ENCODE peak calls at places on chromosome 12, in four cellular contexts. M is adipocyte, F is GM23248, G is mesendoderm. J is an unnamed sample.

GRCh38 chr12:113439606-113440030 is 17.4 kb downstream of the SDSL start:
- DNase-seq in F (peak; percentile 54), M (peak; percentile 70), G (peak; percentile 78), J (peak; percentile 33)

GRCh38 chr12:78181544-78182162 is 351.0 kb downstream of the NAV3 start:
- DNase-seq in M (peak; percentile 68), F (peak; percentile 41), G (peak; percentile 21), J (peak; percentile 21)

GRCh38 chr12:68794653-68795253 is 13.2 kb upstream of the MDM2 start:
- DNase-seq in F (peak; percentile 82), G (no peak), M (peak; percentile 42), J (peak; percentile 61)

GRCh38 chr12:13278249-13278787 is 81.8 kb downstream of the EMP1 start:
- DNase-seq in F (peak; percentile 71), M (peak; percentile 85), G (peak; percentile 74), J (peak; percentile 79)

GRCh38 chr12:104306943-104307654 is 3.6 kb downstream of the EID3 start:
- DNase-seq in F (no peak), M (no peak), G (no peak), J (no peak)

GRCh38 chr12:100127766-100128508 is 14.7 kb downstream of the BLTP3B start:
- DNase-seq in M (peak; percentile 87), F (peak; percentile 78), G (no peak), J (peak; percentile 87)

GRCh38 chr12:103503546-103504480 is 8.0 kb upstream of the C12orf42 start:
- DNase-seq in M (no peak), G (peak; percentile 55), F (no peak), J (no peak)

GRCh38 chr12:94172031-94172430 is 23.7 kb downstream of the PLXNC1 start:
- DNase-seq in M (no peak), F (peak; percentile 10), G (peak; percentile 59), J (peak; percentile 27)

GRCh38 chr12:3152013-3152412 is 74.8 kb downstream of the TSPAN9 start:
- DNase-seq in G (peak; percentile 92), M (no peak), F (peak; percentile 52), J (no peak)

GRCh38 chr12:88453323-88453722 is 126.9 kb downstream of the KITLG start:
- DNase-seq in G (no peak), M (peak; percentile 63), F (peak; percentile 51), J (no peak)

GRCh38 chr12:82415402-82415801 is 57.1 kb downstream of the METTL25 start:
- DNase-seq in F (peak; percentile 46), M (peak; percentile 22), G (no peak), J (peak; percentile 8)

GRCh38 chr12:55443776-55444175 is at the start of gene OR6C2:
- DNase-seq in M (no peak), G (no peak), F (no peak), J (no peak)

GRCh38 chr12:70646850-70647249 is 9.6 kb upstream of the PTPRB start:
- DNase-seq in G (no peak), M (peak; percentile 27), F (peak; percentile 83), J (peak; percentile 31)

GRCh38 chr12:7835116-7835515 is 37.6 kb downstream of the SLC2A14 start:
- DNase-seq in M (no peak), F (no peak), G (no peak), J (no peak)

GRCh38 chr12:11681211-11681610 is 31.7 kb downstream of the ETV6 start:
- DNase-seq in G (no peak), F (no peak), M (no peak), J (no peak)

GRCh38 chr12:14910090-14910915 is 24.6 kb upstream of the MGP start:
- DNase-seq in M (no peak), G (no peak), F (peak; percentile 60), J (peak; percentile 52)

GRCh38 chr12:45928309-45928708 is 62.1 kb downstream of the SCAF11 start:
- DNase-seq in M (no peak), F (no peak), G (no peak), J (no peak)

GRCh38 chr12:132117558-132117875 is 26.6 kb downstream of the DDX51 start:
- DNase-seq in M (no peak), G (peak; percentile 57), F (no peak), J (no peak)

GRCh38 chr12:56028511-56029165 is 7.8 kb downstream of the IKZF4 start:
- DNase-seq in G (no peak), F (peak; percentile 26), M (no peak), J (no peak)

GRCh38 chr12:62792526-62792925 is 142.4 kb downstream of the PPM1H start:
- DNase-seq in F (no peak), G (no peak), M (no peak), J (no peak)
- H3K9ac ChIP-seq in F (no peak overlapping the region), G (peak overlapping the region; percentile 4), M (peak overlapping the region; percentile 62), J (no peak overlapping the region)

GRCh38 chr12:1207276-1207675 is 216.3 kb downstream of the ERC1 start:
- DNase-seq in G (no peak), F (no peak), M (no peak), J (no peak)

GRCh38 chr12:1203735-1204019 is 212.7 kb downstream of the ERC1 start:
- DNase-seq in M (peak; percentile 29), F (no peak), G (no peak), J (no peak)

GRCh38 chr12:1206118-1206734 is 215.2 kb downstream of the ERC1 start:
- DNase-seq in F (no peak), M (no peak), G (no peak), J (no peak)

GRCh38 chr12:1205512-1206060 is 214.6 kb downstream of the ERC1 start:
- DNase-seq in G (no peak), F (peak; percentile 76), M (peak; percentile 35), J (no peak)

DNA sequence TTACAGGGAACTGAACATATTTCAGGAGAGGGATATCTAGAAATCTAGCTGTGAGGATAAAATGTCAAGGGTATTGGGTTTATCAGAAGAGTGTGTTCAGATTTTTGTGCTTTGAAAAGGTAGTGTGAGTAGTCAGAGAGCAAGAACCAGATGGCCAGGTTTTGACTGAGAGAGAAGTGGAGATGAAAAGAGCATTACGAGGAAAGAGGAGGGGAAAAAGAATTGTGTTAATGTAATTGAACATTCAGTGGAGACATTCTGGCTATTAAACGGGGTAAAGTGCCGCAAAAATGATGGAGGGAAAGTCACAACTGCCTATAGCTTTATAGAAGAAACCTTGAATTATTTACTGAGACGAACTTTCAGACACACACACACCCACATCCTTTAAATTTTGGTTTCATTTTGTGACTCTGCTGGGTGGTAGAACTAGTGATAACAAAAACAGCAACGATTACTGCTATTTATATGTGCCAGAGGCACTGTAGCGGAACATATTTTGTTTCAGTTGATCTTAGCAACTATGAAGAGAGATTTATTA is 213.6 kb downstream of the ERC1 start:
- DNase-seq in M (peak; percentile 27), F (peak; percentile 50), G (no peak), J (no peak)
- H3K9ac ChIP-seq in M (peak overlapping the region; percentile 83), F (peak overlapping the region; percentile 77), G (no peak overlapping the region), J (no peak overlapping the region)

GRCh38 chr12:124434364-124434763 is 133.0 kb downstream of the NCOR2 start:
- DNase-seq in M (no peak), G (no peak), F (no peak), J (no peak)
- H3K9ac ChIP-seq in M (no peak overlapping the region), G (peak overlapping the region; percentile 17), F (no peak overlapping the region), J (no peak overlapping the region)

GRCh38 chr12:6204533-6205143 is 4.4 kb downstream of the CD9 start:
- DNase-seq in M (no peak), G (no peak), F (no peak), J (no peak)
- H3K9ac ChIP-seq in M (no peak overlapping the region), G (peak overlapping the region; percentile 14), F (no peak overlapping the region), J (no peak overlapping the region)

GRCh38 chr12:48316491-48316890 is 34.2 kb downstream of the ZNF641 start:
- DNase-seq in F (no peak), G (no peak), M (no peak), J (no peak)
- H3K9ac ChIP-seq in F (no peak overlapping the region), G (no peak overlapping the region), M (no peak overlapping the region), J (no peak overlapping the region)

J was measured in trophoblast cell.